ENCODE peak calls at places on chromosomes 2 and 18, in five cellular contexts. P is IMR-90, F is A549, V is GM12878, K is SK-N-SH. U is an unnamed sample.

GRCh38 chr2:95314964-95315611 is 17.9 kb downstream of the KCNIP3 start:
- DNase-seq in F (peak), K (peak), V (no peak), P (peak), U (peak)

GRCh38 chr18:31504455-31505147 is 6.6 kb downstream of the DSG2 start:
- DNase-seq in K (no peak), V (no peak), P (no peak), F (no peak), U (no peak)

GRCh38 chr2:15412309-15412708 is 148.8 kb downstream of the NBAS start:
- DNase-seq in P (no peak), F (no peak), K (no peak), V (no peak), U (no peak)

GRCh38 chr2:63680455-63680854 is 91.7 kb downstream of the MDH1 start:
- DNase-seq in V (no peak), K (no peak), P (no peak), F (no peak), U (no peak)

GRCh38 chr18:12742453-12742852 is 39.6 kb downstream of the PSMG2 start:
- DNase-seq in V (no peak), P (peak), K (no peak), F (peak), U (no peak)

GRCh38 chr18:49550621-49551020 is 11.2 kb upstream of the LIPG start:
- DNase-seq in P (no peak), F (no peak), V (no peak), K (no peak), U (no peak)

GRCh38 chr2:210128961-210129360 is 42.2 kb downstream of the KANSL1L start:
- DNase-seq in V (no peak), F (no peak), K (no peak), P (no peak), U (no peak)

GRCh38 chr2:241813080-241813805 is 4.2 kb downstream of the NEU4 start:
- DNase-seq in V (no peak), F (no peak), K (peak), P (no peak), U (no peak)

GRCh38 chr2:206670531-206671319 is 28.4 kb downstream of the FAM237A start:
- DNase-seq in P (no peak), F (no peak), K (no peak), V (no peak), U (no peak)

GRCh38 chr2:153509133-153509532 is 30.6 kb upstream of the RPRM start:
- DNase-seq in K (peak), F (no peak), P (no peak), V (no peak), U (no peak)

GRCh38 chr2:111694690-111695089 is 189.3 kb downstream of the ANAPC1 start:
- DNase-seq in F (no peak), K (no peak), V (no peak), P (peak), U (no peak)

DNA sequence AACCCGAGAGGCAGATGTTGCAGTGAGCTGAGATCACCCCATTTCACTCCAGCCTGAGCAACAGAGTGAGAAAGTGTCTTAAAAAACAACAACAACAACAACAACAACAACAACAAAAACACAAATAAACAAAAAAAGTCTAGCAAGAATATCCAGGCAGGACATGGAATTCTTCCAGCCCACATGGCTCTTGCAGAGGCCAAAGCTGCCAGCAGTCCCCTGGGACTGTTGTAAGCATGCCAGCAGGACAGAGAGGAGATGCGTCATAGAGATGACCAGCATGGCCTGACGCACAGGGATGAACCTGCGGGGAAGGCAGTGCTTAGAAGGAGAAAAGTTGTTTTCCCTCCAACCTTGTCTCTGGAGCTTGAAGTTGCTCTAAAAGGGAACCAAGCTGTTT is 182.3 kb upstream of the PGAP1 start:
- DNase-seq in F (no peak), P (peak), K (peak), V (no peak), U (no peak)
- H3K4me3 ChIP-seq in F (no peak), P (no peak), K (no peak), V (no peak), U (no peak)

GRCh38 chr18:39871976-39872375 is 2083.1 kb upstream of the PIK3C3 start:
- DNase-seq in P (no peak), K (no peak), V (no peak), F (no peak), U (no peak)
- TF ChIP-seq RFX5 in P (no peak), K (no peak), V (no peak), F (no peak), U (no peak)

GRCh38 chr2:120771111-120771555 is 35.5 kb downstream of the GLI2 start:
- DNase-seq in V (no peak), P (no peak), F (no peak), K (no peak), U (no peak)
- H3K4me3 ChIP-seq in V (no peak), P (no peak), F (no peak), K (no peak), U (no peak)

GRCh38 chr2:40279479-40279878 is 172.4 kb downstream of the SLC8A1 start:
- DNase-seq in P (no peak), K (no peak), F (no peak), V (no peak), U (no peak)

GRCh38 chr2:40279001-40279400 is 172.9 kb downstream of the SLC8A1 start:
- DNase-seq in K (no peak), V (no peak), P (peak), F (no peak), U (no peak)

GRCh38 chr2:40283111-40283909 is 168.6 kb downstream of the SLC8A1 start:
- DNase-seq in V (no peak), P (peak), K (no peak), F (no peak), U (no peak)

GRCh38 chr2:40282428-40282827 is 169.5 kb downstream of the SLC8A1 start:
- DNase-seq in P (peak), V (peak), F (no peak), K (no peak), U (no peak)

GRCh38 chr2:40281021-40281940 is 170.6 kb downstream of the SLC8A1 start:
- DNase-seq in V (peak), K (no peak), F (no peak), P (peak), U (no peak)
- TF ChIP-seq RFX5 in V (no peak), K (no peak), F (no peak), P (no peak), U (no peak)

GRCh38 chr18:8235916-8236315 is 373.3 kb upstream of the RAB12 start:
- DNase-seq in F (no peak), K (no peak), P (no peak), V (no peak), U (no peak)
- H3K4me3 ChIP-seq in F (no peak), K (no peak), P (no peak), V (no peak), U (no peak)

DNA sequence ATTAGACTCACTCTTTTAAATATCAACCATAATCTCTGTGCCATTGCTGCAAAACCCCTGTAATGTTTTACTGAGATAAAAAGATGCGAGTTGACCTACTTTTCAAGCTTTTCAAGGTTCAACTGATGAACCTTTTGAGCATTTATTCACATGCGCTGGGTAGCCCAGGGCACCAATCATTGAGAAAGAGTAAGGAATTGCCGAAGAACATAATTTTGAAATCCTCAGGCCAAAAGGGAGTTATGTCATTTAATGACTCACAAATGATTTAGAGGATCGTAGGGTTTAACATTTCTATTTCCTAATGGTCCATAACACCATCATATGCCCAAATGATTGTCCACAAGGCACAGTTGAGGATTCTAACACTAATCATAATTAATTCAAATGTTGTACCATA is 20.2 kb upstream of the DLX1 start:
- DNase-seq in P (no peak), K (no peak), V (no peak), F (no peak), U (no peak)
- TF ChIP-seq RFX5 in P (no peak), K (no peak), V (no peak), F (no peak), U (no peak)

DNA sequence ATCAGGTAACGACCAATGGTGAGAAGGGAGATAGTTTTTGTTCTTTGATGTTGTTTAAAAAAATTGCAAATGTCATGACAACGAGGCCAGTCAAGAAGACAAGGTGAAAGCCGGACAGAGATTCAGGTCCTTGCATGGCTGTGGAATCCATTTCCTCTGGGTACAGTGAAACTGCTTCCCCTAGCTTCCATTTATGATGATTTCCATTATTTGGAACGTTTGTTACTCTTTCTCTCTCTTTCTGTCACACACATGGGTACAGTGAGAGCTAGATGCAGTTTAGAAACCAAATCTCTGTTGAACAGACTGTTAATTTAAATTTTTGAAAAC is 57.4 kb upstream of the MSH2 start:
- DNase-seq in F (no peak), P (no peak), K (peak), V (no peak), U (no peak)
- H3K4me3 ChIP-seq in F (peak), P (no peak), K (peak), V (no peak), U (no peak)

GRCh38 chr2:119609337-119609736 is 65.1 kb downstream of the CFAP221 start:
- DNase-seq in P (no peak), V (no peak), F (no peak), K (no peak), U (no peak)

GRCh38 chr2:119608553-119608952 is 64.3 kb downstream of the CFAP221 start:
- DNase-seq in P (no peak), F (no peak), K (no peak), V (no peak), U (no peak)

GRCh38 chr2:119605096-119605495 is 60.8 kb downstream of the CFAP221 start:
- DNase-seq in P (no peak), V (no peak), F (no peak), K (no peak), U (no peak)

GRCh38 chr2:119606674-119607073 is 62.4 kb downstream of the CFAP221 start:
- DNase-seq in V (no peak), P (no peak), K (no peak), F (no peak), U (no peak)
- TF ChIP-seq RFX5 in V (no peak), P (no peak), K (no peak), F (no peak), U (no peak)

GRCh38 chr2:162712598-162712997 is 126.0 kb downstream of the KCNH7 start:
- DNase-seq in K (no peak), V (no peak), P (no peak), F (no peak), U (no peak)
- H3K4me3 ChIP-seq in K (no peak), V (no peak), P (no peak), F (no peak), U (no peak)

GRCh38 chr2:160334028-160334729 is 134.1 kb upstream of the ITGB6 start:
- DNase-seq in P (peak), V (no peak), F (no peak), K (no peak), U (no peak)

GRCh38 chr2:160333324-160334027 is 133.4 kb upstream of the ITGB6 start:
- DNase-seq in F (no peak), P (no peak), V (no peak), K (no peak), U (no peak)

GRCh38 chr2:160331258-160332025 is 131.4 kb upstream of the ITGB6 start:
- DNase-seq in V (no peak), F (no peak), P (no peak), K (no peak), U (no peak)

GRCh38 chr2:160329196-160329595 is 129.1 kb upstream of the ITGB6 start:
- DNase-seq in F (no peak), V (no peak), P (no peak), K (no peak), U (no peak)

GRCh38 chr2:160332318-160332717 is 132.2 kb upstream of the ITGB6 start:
- DNase-seq in P (peak), K (peak), V (no peak), F (no peak), U (no peak)
- TF ChIP-seq RFX5 in P (no peak), K (no peak), V (no peak), F (no peak), U (no peak)